ENCODE peak calls at places on chromosome 7, in six cellular contexts. B is activated CD8-positive, alpha-beta memory T cell treated with anti-CD3 and anti-CD28 coated beads, Interleukin-2, amount 50 U/mL, for 48 hours; Z is sigmoid colon; Y is ovary; L is CD4-positive, CD25-positive, alpha-beta regulatory T cell; Q is GM03348. T is an unnamed sample.
A peak's percentile ranks its signal among the peaks of the same experiment; 100 is the strongest.

GRCh38 chr7:133358728-133359127 is 105.8 kb downstream of the EXOC4 start:
- DNase-seq in B (no peak), Z (no peak), Y (no peak), L (no peak), Q (peak; percentile 39), T (no peak)

GRCh38 chr7:121366852-121367431 is 29.2 kb downstream of the FAM3C start:
- DNase-seq in B (no peak), Z (no peak), Y (no peak), L (no peak), Q (peak; percentile 47), T (no peak)

GRCh38 chr7:55122263-55122662 is 103.4 kb downstream of the EGFR start:
- DNase-seq in B (no peak), Z (no peak), Y (no peak), L (no peak), Q (no peak), T (no peak)

GRCh38 chr7:1357601-1358271 is 101.5 kb downstream of the MICALL2 start:
- DNase-seq in B (no peak), Z (peak; percentile 53), Y (no peak), L (no peak), Q (no peak), T (peak; percentile 48)

GRCh38 chr7:7157177-7157886 is 25.0 kb upstream of the C1GALT1 start:
- DNase-seq in B (peak; percentile 59), Z (no peak), Y (no peak), L (peak; percentile 6), Q (peak; percentile 79), T (no peak)

GRCh38 chr7:81929386-81929785 is 159.5 kb upstream of the HGF start:
- DNase-seq in B (no peak), Z (no peak), Y (no peak), L (no peak), Q (no peak), T (no peak)

GRCh38 chr7:110839866-110840265 is 251.1 kb upstream of the LRRN3 start:
- DNase-seq in B (no peak), Z (no peak), Y (peak; percentile 34), L (no peak), Q (no peak), T (no peak)

GRCh38 chr7:23093111-23093510 is 12.5 kb upstream of the KLHL7 start:
- DNase-seq in B (no peak), Z (no peak), Y (no peak), L (no peak), Q (no peak), T (no peak)

GRCh38 chr7:30796105-30796869 is 25.1 kb downstream of the MINDY4 start:
- DNase-seq in B (no peak), Z (no peak), Y (no peak), L (no peak), Q (peak; percentile 52), T (no peak)

GRCh38 chr7:28708458-28708951 is 249.6 kb downstream of the TRIL start:
- DNase-seq in B (no peak), Z (no peak), Y (no peak), L (no peak), Q (peak; percentile 39), T (no peak)

GRCh38 chr7:19984231-19984632 is 210.8 kb upstream of the TMEM196 start:
- DNase-seq in B (no peak), Z (no peak), Y (no peak), L (no peak), Q (no peak), T (no peak)

GRCh38 chr7:156177396-156178055 is 365.3 kb upstream of the SHH start:
- DNase-seq in B (no peak), Z (no peak), Y (no peak), L (no peak), Q (no peak), T (no peak)

GRCh38 chr7:17854297-17855047 is 85.8 kb downstream of the SNX13 start:
- DNase-seq in B (no peak), Z (no peak), Y (no peak), L (no peak), Q (no peak), T (no peak)

GRCh38 chr7:90222811-90223725 is 11.5 kb downstream of the STEAP2 start:
- DNase-seq in B (no peak), Z (peak; percentile 86), Y (peak; percentile 62), L (no peak), Q (peak; percentile 47), T (no peak)

GRCh38 chr7:111232249-111233084 is 141.5 kb downstream of the LRRN3 start:
- DNase-seq in B (no peak), Z (no peak), Y (no peak), L (no peak), Q (peak; percentile 50), T (no peak)

GRCh38 chr7:95246935-95247370 is 77.4 kb downstream of the PON1 start:
- DNase-seq in B (no peak), Z (peak; percentile 70), Y (peak; percentile 27), L (no peak), Q (peak; percentile 60), T (no peak)

GRCh38 chr7:132828502-132828901 is 252.2 kb upstream of the PLXNA4 start:
- DNase-seq in B (no peak), Z (no peak), Y (no peak), L (no peak), Q (no peak), T (no peak)

GRCh38 chr7:85023066-85023687 is 163.7 kb downstream of the SEMA3D start:
- DNase-seq in B (no peak), Z (no peak), Y (no peak), L (no peak), Q (peak; percentile 30), T (no peak)

GRCh38 chr7:143288836-143289235 is 685 bp downstream of the CASP2 start:
- DNase-seq in B (no peak), Z (no peak), Y (no peak), L (no peak), Q (peak; percentile 53), T (no peak)

GRCh38 chr7:156156734-156157408 is 344.6 kb upstream of the SHH start:
- DNase-seq in B (no peak), Z (no peak), Y (no peak), L (no peak), Q (no peak), T (peak; percentile 68)

GRCh38 chr7:157465597-157466348 is 129.0 kb downstream of the DNAJB6 start:
- DNase-seq in B (no peak), Z (peak; percentile 42), Y (no peak), L (no peak), Q (no peak), T (no peak)

GRCh38 chr7:116565981-116566380 is 41.1 kb downstream of the CAV1 start:
- DNase-seq in B (no peak), Z (no peak), Y (no peak), L (no peak), Q (no peak), T (no peak)

T was measured in right lobe of liver.